ENCODE peak calls at places on chromosomes 3 and 15, in ten cellular contexts. L is CD8-positive, alpha-beta memory T cell; M is K562; B is ovary; T is esophagus muscularis mucosa; N is PC-3; X is CD8-positive, alpha-beta T cell; V is psoas muscle; Q is heart left ventricle; K is cardiac muscle cell. D is an unnamed sample.
A peak's percentile ranks its signal among the peaks of the same experiment; 100 is the strongest.

GRCh38 chr3:38117163-38117716 is 19.7 kb downstream of the ACAA1 start:
- DNase-seq in Q (peak; percentile 69), N (peak; percentile 36), B (no peak), M (no peak), X (no peak), V (peak; percentile 23), K (no peak), T (no peak), L (no peak), D (peak; percentile 68)

GRCh38 chr3:55620361-55621025 is 133.4 kb upstream of the WNT5A start:
- DNase-seq in X (no peak), T (no peak), M (no peak), N (peak; percentile 55), L (no peak), V (no peak), K (no peak), B (no peak), Q (no peak), D (no peak)

GRCh38 chr3:128062033-128062745 is 10.0 kb downstream of the SEC61A1 start:
- DNase-seq in N (no peak), Q (no peak), M (no peak), L (no peak), X (no peak), T (peak; percentile 64), B (no peak), K (no peak), V (no peak), D (no peak)

GRCh38 chr15:70580958-70581357 is 182.4 kb downstream of the UACA start:
- DNase-seq in B (no peak), M (no peak), Q (no peak), K (no peak), V (no peak), X (no peak), L (no peak), N (no peak), T (no peak), D (no peak)

GRCh38 chr3:100104442-100104798 is 9.9 kb downstream of the FILIP1L start:
- DNase-seq in N (no peak), V (no peak), X (no peak), L (no peak), T (no peak), M (no peak), Q (no peak), B (no peak), K (no peak), D (no peak)

GRCh38 chr15:31387483-31388118 is 61.0 kb downstream of the KLF13 start:
- DNase-seq in L (peak; percentile 49), K (peak; percentile 57), N (peak; percentile 70), M (no peak), B (peak; percentile 43), Q (peak; percentile 91), T (no peak), X (peak; percentile 49), V (peak; percentile 44), D (peak; percentile 68)

GRCh38 chr3:148147896-148148295 is 549.8 kb upstream of the AGTR1 start:
- DNase-seq in N (no peak), Q (no peak), M (no peak), K (peak; percentile 12), X (no peak), V (no peak), B (no peak), T (no peak), L (no peak), D (no peak)

GRCh38 chr3:57141719-57142118 is 23.4 kb downstream of the IL17RD start:
- DNase-seq in T (no peak), L (no peak), X (no peak), N (no peak), K (no peak), M (no peak), B (no peak), V (no peak), Q (no peak), D (no peak)

GRCh38 chr3:127207727-127208482 is 15.0 kb downstream of the PRR23E start:
- DNase-seq in B (peak; percentile 11), T (peak; percentile 72), Q (no peak), N (no peak), M (no peak), X (no peak), K (no peak), V (no peak), L (no peak), D (no peak)

GRCh38 chr15:55789066-55789660 is 46.2 kb upstream of the PRTG start:
- DNase-seq in B (no peak), M (peak; percentile 71), X (peak; percentile 29), N (peak; percentile 37), L (peak; percentile 11), Q (peak; percentile 26), T (no peak), K (no peak), V (no peak), D (no peak)

GRCh38 chr3:150635526-150635925 is 32.4 kb downstream of the SELENOT start:
- DNase-seq in T (no peak), M (no peak), V (no peak), B (no peak), Q (no peak), K (peak; percentile 18), L (peak; percentile 10), X (no peak), N (no peak), D (no peak)

GRCh38 chr3:122956685-122957455 is 70.7 kb downstream of the SEMA5B start:
- DNase-seq in X (no peak), B (no peak), N (no peak), M (no peak), K (no peak), Q (peak; percentile 63), V (no peak), L (no peak), T (no peak), D (no peak)

GRCh38 chr3:186915808-186916796 is 14.2 kb upstream of the ST6GAL1 start:
- DNase-seq in L (no peak), N (no peak), T (no peak), X (no peak), M (no peak), B (no peak), V (peak; percentile 35), Q (no peak), K (no peak), D (no peak)

GRCh38 chr15:87849181-87849580 is 407.4 kb downstream of the NTRK3 start:
- DNase-seq in N (no peak), K (no peak), M (no peak), B (no peak), T (no peak), X (no peak), L (no peak), V (no peak), Q (no peak), D (no peak)
- H3K9me3 ChIP-seq in N (no peaks in the 10 kb centered on the region), K (no peaks in the 10 kb centered on the region), M (no peaks in the 10 kb centered on the region), B (no peaks in the 10 kb centered on the region), T (no peaks in the 10 kb centered on the region), X (no peaks in the 10 kb centered on the region), L (no peaks in the 10 kb centered on the region), V (no peaks in the 10 kb centered on the region), Q (no peaks in the 10 kb centered on the region), D (no peaks in the 10 kb centered on the region)

GRCh38 chr3:87250009-87250408 is 22.9 kb downstream of the CHMP2B start:
- DNase-seq in M (no peak), K (no peak), T (no peak), V (no peak), N (no peak), L (no peak), X (no peak), B (no peak), Q (no peak), D (no peak)

GRCh38 chr3:87247086-87247781 is 20.1 kb downstream of the CHMP2B start:
- DNase-seq in X (no peak), M (no peak), V (no peak), T (no peak), Q (no peak), B (no peak), L (no peak), N (peak; percentile 22), K (peak; percentile 8), D (no peak)

GRCh38 chr3:87246662-87247061 is 19.6 kb downstream of the CHMP2B start:
- DNase-seq in M (no peak), V (no peak), X (no peak), K (no peak), L (no peak), B (no peak), N (peak; percentile 32), Q (no peak), T (no peak), D (no peak)

GRCh38 chr3:87248831-87249230 is 21.7 kb downstream of the CHMP2B start:
- DNase-seq in L (no peak), N (peak; percentile 60), B (no peak), M (no peak), T (no peak), X (no peak), V (no peak), K (no peak), Q (no peak), D (no peak)
- H3K4me3 ChIP-seq in L (no peak overlapping the region), N (no peak overlapping the region), B (no peak overlapping the region), M (no peak overlapping the region), T (no peak overlapping the region), X (no peak overlapping the region), V (no peak overlapping the region), K (no peak overlapping the region), Q (no peak overlapping the region), D (no peak overlapping the region)

DNA sequence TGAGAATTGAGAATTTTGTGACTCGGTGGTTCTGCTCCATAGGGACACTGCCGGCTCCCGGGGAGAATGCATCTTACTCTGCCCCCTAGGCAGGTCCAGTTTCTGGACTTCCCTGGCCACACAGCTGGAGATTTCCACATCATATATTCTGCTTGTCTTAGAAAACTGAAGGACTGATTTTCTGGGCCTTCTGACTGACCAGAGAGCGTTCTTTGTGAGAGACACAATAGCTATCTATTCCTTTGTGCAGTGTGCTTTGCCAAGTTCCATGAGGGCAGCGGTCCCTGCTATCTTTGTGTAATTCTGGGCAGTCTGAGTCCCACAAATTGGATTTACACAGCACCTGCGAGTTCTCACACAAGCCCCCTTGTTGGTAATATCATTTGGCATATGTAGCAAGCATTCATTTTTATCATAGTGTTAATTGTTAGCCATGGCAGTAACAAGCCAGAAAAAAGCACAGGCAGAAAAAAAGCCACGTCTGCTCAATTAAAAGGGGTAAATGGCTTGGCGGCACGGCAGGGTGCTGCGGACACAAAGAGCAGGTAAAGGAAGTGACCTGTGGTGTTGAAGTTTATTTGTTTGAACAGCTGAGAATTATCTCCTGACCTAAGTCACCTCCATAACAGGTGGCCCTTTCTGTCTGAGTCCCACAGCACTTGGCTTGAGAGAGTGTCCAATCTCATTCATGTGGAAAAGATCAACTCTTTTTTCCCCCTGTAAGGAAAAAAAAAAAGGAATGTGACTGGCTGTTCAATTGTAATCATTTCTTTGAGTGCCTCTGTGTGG is 688.8 kb downstream of the TUSC7 start:
- DNase-seq in B (no peak), K (no peak), V (no peak), T (no peak), L (no peak), Q (no peak), X (no peak), M (no peak), N (no peak), D (no peak)
- H3K9me3 ChIP-seq in B (no peaks in the 10 kb centered on the region), K (no peaks in the 10 kb centered on the region), V (no peaks in the 10 kb centered on the region), T (no peaks in the 10 kb centered on the region), L (no peaks in the 10 kb centered on the region), Q (no peaks in the 10 kb centered on the region), X (no peaks in the 10 kb centered on the region), M (no peaks in the 10 kb centered on the region), N (peaks cover 10% of the 10 kb centered on the region), D (no peaks in the 10 kb centered on the region)

DNA sequence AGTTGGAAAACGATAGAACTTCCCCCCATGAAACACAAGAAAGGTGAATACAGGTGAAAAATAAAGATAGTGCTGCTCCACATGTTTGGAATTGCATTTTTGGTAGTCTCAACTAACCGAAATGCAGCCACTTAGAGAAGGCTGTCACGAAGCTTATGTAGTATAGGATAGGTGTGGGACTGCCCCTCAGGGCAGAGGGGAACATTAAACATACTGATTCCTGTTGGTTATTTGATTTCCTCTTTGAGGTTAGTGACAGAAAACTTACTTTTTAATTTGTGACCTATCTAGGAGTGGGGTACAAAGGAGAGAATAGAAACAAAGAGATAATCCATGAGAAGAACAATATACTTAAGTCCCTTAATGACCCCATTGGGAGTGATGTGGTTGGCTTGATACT is 85.8 kb upstream of the SATB1 start:
- DNase-seq in B (no peak), X (no peak), N (no peak), V (no peak), L (no peak), T (no peak), M (no peak), Q (no peak), K (no peak), D (no peak)
- H3K4me3 ChIP-seq in B (no peak overlapping the region), X (no peak overlapping the region), N (no peak overlapping the region), V (no peak overlapping the region), L (no peak overlapping the region), T (no peak overlapping the region), M (no peak overlapping the region), Q (no peak overlapping the region), K (no peak overlapping the region), D (no peak overlapping the region)

D was measured in aorta.